ENCODE peak calls at places on chromosomes 5 and 9, in six cellular contexts. L is neural progenitor cell, I is osteoblast, G is endothelial cell of umbilical vein, V is PC-3, D is hepatocyte. K is an unnamed sample.

GRCh38 chr9:137194388-137194787 is 5.9 kb downstream of the SSNA1 start:
- DNase-seq in L (peak; percentile 42), I (no peak), G (no peak), V (no peak), D (peak; percentile 65), K (no peak)

GRCh38 chr9:117205806-117206205 is 209.1 kb downstream of the ASTN2 start:
- DNase-seq in L (no peak), I (no peak), G (no peak), V (no peak), D (no peak), K (peak; percentile 11)

GRCh38 chr5:124747770-124748686 is 1.6 kb upstream of the ZNF608 start:
- DNase-seq in L (peak; percentile 43), I (no peak), G (no peak), V (peak; percentile 21), D (peak; percentile 28), K (no peak)

GRCh38 chr9:71514344-71514975 is 253.9 kb downstream of the CEMIP2 start:
- DNase-seq in L (no peak), I (no peak), G (no peak), V (no peak), D (no peak), K (no peak)

GRCh38 chr5:149636861-149637246 is 55.6 kb downstream of the ARHGEF37 start:
- DNase-seq in L (peak; percentile 80), I (peak; percentile 93), G (peak; percentile 57), V (peak; percentile 98), D (peak; percentile 69), K (peak; percentile 29)

GRCh38 chr9:91727316-91727861 is 222.6 kb downstream of the ROR2 start:
- DNase-seq in L (peak; percentile 67), I (peak; percentile 92), G (peak; percentile 50), V (peak; percentile 61), D (peak; percentile 73), K (no peak)

GRCh38 chr9:112271466-112272098 is 61.8 kb downstream of the PTBP3 start:
- DNase-seq in L (no peak), I (peak; percentile 43), G (no peak), V (peak; percentile 83), D (no peak), K (peak; percentile 16)

GRCh38 chr5:54446169-54446786 is 9.2 kb upstream of the HSPB3 start:
- DNase-seq in L (no peak), I (no peak), G (no peak), V (no peak), D (no peak), K (no peak)

GRCh38 chr9:16516887-16517286 is 353.6 kb downstream of the BNC2 start:
- DNase-seq in L (no peak), I (peak; percentile 32), G (peak; percentile 51), V (no peak), D (no peak), K (peak; percentile 80)

GRCh38 chr5:180172447-180173197 is 36.4 kb downstream of the RASGEF1C start:
- DNase-seq in L (no peak), I (peak; percentile 63), G (no peak), V (no peak), D (peak; percentile 67), K (no peak)

GRCh38 chr5:110086658-110087388 is 397.1 kb downstream of the MAN2A1 start:
- DNase-seq in L (no peak), I (peak; percentile 39), G (no peak), V (peak; percentile 51), D (peak; percentile 73), K (peak; percentile 95)

GRCh38 chr9:95570646-95571045 is 53.9 kb upstream of the PTCH1 start:
- DNase-seq in L (no peak), I (no peak), G (peak; percentile 50), V (no peak), D (no peak), K (peak; percentile 53)

GRCh38 chr5:32814620-32815019 is 103.5 kb downstream of the NPR3 start:
- DNase-seq in L (no peak), I (peak; percentile 86), G (no peak), V (peak; percentile 84), D (no peak), K (peak; percentile 84)

GRCh38 chr5:175347027-175347426 is 97.0 kb downstream of the DRD1 start:
- DNase-seq in L (peak; percentile 75), I (no peak), G (no peak), V (peak; percentile 83), D (no peak), K (peak; percentile 81)

GRCh38 chr9:84711936-84712335 is 42.4 kb downstream of the NTRK2 start:
- DNase-seq in L (no peak), I (no peak), G (no peak), V (peak; percentile 85), D (no peak), K (peak; percentile 71)

GRCh38 chr9:121889990-121890563 is 203.0 kb downstream of the TTLL11 start:
- DNase-seq in L (no peak), I (peak; percentile 59), G (no peak), V (peak; percentile 20), D (no peak), K (peak; percentile 40)

GRCh38 chr5:55226934-55227737 is at the start of gene MCIDAS:
- DNase-seq in L (peak; percentile 93), I (peak; percentile 96), G (peak; percentile 56), V (peak; percentile 61), D (peak; percentile 76), K (no peak)

GRCh38 chr9:92943062-92943616 is 4.2 kb upstream of the FGD3 start:
- DNase-seq in L (no peak), I (no peak), G (no peak), V (no peak), D (no peak), K (no peak)

GRCh38 chr5:31680528-31680927 is 41.6 kb downstream of the PDZD2 start:
- DNase-seq in L (no peak), I (no peak), G (no peak), V (no peak), D (no peak), K (no peak)

GRCh38 chr9:20728493-20729220 is 44.6 kb downstream of the FOCAD start:
- DNase-seq in L (no peak), I (no peak), G (peak; percentile 91), V (peak; percentile 39), D (peak; percentile 8), K (peak; percentile 44)

GRCh38 chr5:145568581-145568980 is 266.6 kb downstream of the PRELID2 start:
- DNase-seq in L (no peak), I (no peak), G (peak; percentile 25), V (peak; percentile 25), D (no peak), K (no peak)

GRCh38 chr9:121217609-121218292 is 16.1 kb upstream of the RAB14 start:
- DNase-seq in L (no peak), I (no peak), G (no peak), V (peak; percentile 51), D (no peak), K (peak; percentile 47)

GRCh38 chr5:83942155-83942554 is 221.5 kb upstream of the HAPLN1 start:
- DNase-seq in L (no peak), I (no peak), G (no peak), V (no peak), D (no peak), K (no peak)

GRCh38 chr5:53963958-53964357 is 346.4 kb downstream of the ARL15 start:
- DNase-seq in L (no peak), I (peak; percentile 3), G (no peak), V (no peak), D (no peak), K (no peak)

GRCh38 chr5:169142264-169142970 is 158.5 kb downstream of the SLIT3 start:
- DNase-seq in L (no peak), I (no peak), G (no peak), V (no peak), D (no peak), K (peak; percentile 69)

GRCh38 chr9:136856541-136857141 is 4.5 kb downstream of the MAMDC4 start:
- DNase-seq in L (no peak), I (peak; percentile 74), G (no peak), V (no peak), D (peak; percentile 7), K (no peak)

GRCh38 chr9:81729141-81729540 is 39.8 kb upstream of the TLE1 start:
- DNase-seq in L (peak; percentile 64), I (no peak), G (no peak), V (no peak), D (no peak), K (no peak)

GRCh38 chr5:14628346-14628745 is 36.2 kb upstream of the OTULIN start:
- DNase-seq in L (peak; percentile 72), I (no peak), G (peak; percentile 48), V (peak; percentile 72), D (peak; percentile 77), K (peak; percentile 40)

GRCh38 chr5:94618029-94618492 is 343 bp downstream of the KIAA0825 start:
- DNase-seq in L (peak; percentile 58), I (peak; percentile 37), G (peak; percentile 78), V (peak; percentile 57), D (peak; percentile 77), K (peak; percentile 69)

GRCh38 chr5:101278917-101279316 is 375.8 kb upstream of the ST8SIA4 start:
- DNase-seq in L (no peak), I (no peak), G (no peak), V (no peak), D (no peak), K (peak; percentile 1)

GRCh38 chr9:108467653-108468324 is 388.0 kb downstream of the ACTL7B start:
- DNase-seq in L (no peak), I (no peak), G (no peak), V (peak; percentile 67), D (peak; percentile 21), K (peak; percentile 50)

GRCh38 chr9:2321523-2322148 is 300.0 kb upstream of the VLDLR start:
- DNase-seq in L (no peak), I (no peak), G (no peak), V (no peak), D (no peak), K (no peak)
- TF ChIP-seq CTCF in L (no peak), I (peak; percentile 6), G (no peak), V (peak; percentile 36), D (no peak), K (no peak)

GRCh38 chr9:109956811-109957440 is 176.9 kb downstream of the PALM2AKAP2 start:
- DNase-seq in L (peak; percentile 55), I (no peak), G (no peak), V (no peak), D (no peak), K (no peak)
- H2AFZ ChIP-seq in L (peak overlapping the region; percentile 80), I (no peak overlapping the region), G (no peak overlapping the region), V (no peak overlapping the region), D (no peak overlapping the region), K (no peak overlapping the region)

GRCh38 chr5:37248970-37249819 is at the start of gene CPLANE1:
- DNase-seq in L (peak; percentile 95), I (peak; percentile 97), G (peak; percentile 87), V (peak; percentile 74), D (peak; percentile 92), K (peak; percentile 73)
- TF ChIP-seq CTCF in L (peak; percentile 30), I (no peak), G (no peak), V (no peak), D (peak; percentile 16), K (no peak)

DNA sequence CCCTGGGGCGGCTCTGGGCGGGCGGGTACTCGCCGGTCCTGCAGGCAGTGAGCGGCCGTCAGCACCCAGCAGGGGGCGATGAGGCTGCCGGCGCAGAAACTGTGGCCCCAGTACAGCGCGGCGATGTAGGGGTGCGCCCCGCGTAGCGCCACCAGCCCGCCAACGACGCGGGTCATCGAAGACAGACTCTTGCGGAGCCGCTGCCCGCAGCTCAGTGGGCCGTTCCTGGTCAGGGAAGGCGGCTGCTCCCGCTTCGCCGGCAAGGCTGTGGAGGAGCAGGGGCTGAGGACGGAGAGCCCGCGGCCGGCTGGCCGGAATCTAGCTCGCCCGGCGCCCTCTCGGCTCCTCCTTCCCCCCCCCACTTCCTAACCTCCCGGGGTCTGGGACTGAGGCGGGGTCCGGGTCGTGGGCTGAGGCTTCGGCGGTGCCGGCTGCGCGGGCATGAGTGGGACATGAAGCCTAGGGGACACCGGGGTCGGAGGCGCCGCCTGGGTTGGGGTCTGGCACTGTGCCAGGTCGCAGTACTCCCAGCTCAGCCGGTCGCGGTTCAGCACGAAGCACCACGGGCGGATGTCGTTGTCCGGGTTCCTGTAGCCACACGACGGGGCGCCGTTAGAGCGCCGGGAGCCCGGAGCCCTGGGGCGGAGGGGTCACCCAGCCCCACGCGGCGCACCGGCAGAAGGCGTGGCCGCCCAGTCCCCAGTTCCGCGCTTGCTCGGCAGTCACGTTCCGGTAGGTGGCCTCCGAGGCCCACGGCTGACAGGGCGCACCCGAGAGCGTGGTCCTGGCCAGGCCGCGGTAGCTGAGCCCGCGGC is 3.6 kb upstream of the PFN3 start:
- DNase-seq in L (peak; percentile 83), I (peak; percentile 99), G (peak; percentile 73), V (peak; percentile 83), D (peak; percentile 93), K (peak; percentile 45)
- H2AFZ ChIP-seq in L (peak overlapping the region; percentile 90), I (peak overlapping the region; percentile 92), G (peak overlapping the region; percentile 97), V (peak overlapping the region; percentile 86), D (peak overlapping the region; percentile 75), K (peak overlapping the region; percentile 96)

K was measured in astrocyte.